ENCODE peak calls at places on chromosomes 11 and 22, in eight cellular contexts. M, E, N, W, T, S, A and Y are unnamed samples.

GRCh38 chr11:105632316-105632715 is 22.4 kb downstream of the GRIA4 start:
- DNase-seq in M (no peak), E (no peak), N (no peak), W (no peak), T (no peak), S (no peak), A (no peak), Y (no peak)

GRCh38 chr11:75465701-75466531 is 32.9 kb upstream of the KLHL35 start:
- DNase-seq in M (no peak), E (peak), N (no peak), W (no peak), T (no peak), S (no peak), A (no peak), Y (no peak)

GRCh38 chr11:116637766-116638165 is 135.0 kb downstream of the BUD13 start:
- DNase-seq in M (no peak), E (no peak), N (no peak), W (no peak), T (no peak), S (peak), A (no peak), Y (no peak)

GRCh38 chr11:34145847-34146381 is 40.5 kb downstream of the NAT10 start:
- DNase-seq in M (no peak), E (no peak), N (no peak), W (no peak), T (no peak), S (no peak), A (peak), Y (no peak)

GRCh38 chr11:79294845-79295520 is 145.8 kb downstream of the TENM4 start:
- DNase-seq in M (no peak), E (no peak), N (no peak), W (no peak), T (no peak), S (no peak), A (no peak), Y (no peak)

GRCh38 chr22:39478461-39478860 is 21.6 kb downstream of the MGAT3 start:
- DNase-seq in M (no peak), E (no peak), N (peak), W (no peak), T (no peak), S (peak), A (no peak), Y (peak)

GRCh38 chr11:111665779-111666178 is 63.5 kb downstream of the SIK2 start:
- DNase-seq in M (no peak), E (peak), N (peak), W (peak), T (no peak), S (no peak), A (no peak), Y (peak)

GRCh38 chr11:28010001-28010400 is 98.0 kb downstream of the KIF18A start:
- DNase-seq in M (no peak), E (no peak), N (no peak), W (no peak), T (no peak), S (no peak), A (no peak), Y (no peak)

GRCh38 chr11:108170191-108170590 is 48.8 kb downstream of the ACAT1 start:
- DNase-seq in M (no peak), E (no peak), N (no peak), W (no peak), T (no peak), S (no peak), A (no peak), Y (no peak)

GRCh38 chr11:132115454-132115853 is 745.0 kb downstream of the NTM start:
- DNase-seq in M (no peak), E (no peak), N (no peak), W (no peak), T (no peak), S (no peak), A (no peak), Y (no peak)

GRCh38 chr11:58573451-58574104 is 2.1 kb downstream of the LPXN start:
- DNase-seq in M (peak), E (peak), N (no peak), W (no peak), T (no peak), S (no peak), A (no peak), Y (peak)

GRCh38 chr11:17547051-17547577 is at the start of gene OTOG:
- DNase-seq in M (no peak), E (no peak), N (peak), W (no peak), T (no peak), S (peak), A (no peak), Y (no peak)

GRCh38 chr11:75793966-75794365 is 21.0 kb upstream of the UVRAG start:
- DNase-seq in M (no peak), E (no peak), N (no peak), W (no peak), T (no peak), S (no peak), A (no peak), Y (no peak)

GRCh38 chr11:576791-577610 is 731 bp downstream of the PHRF1 start:
- DNase-seq in M (no peak), E (peak), N (no peak), W (no peak), T (no peak), S (no peak), A (no peak), Y (no peak)

GRCh38 chr11:575996-576756 is at the start of gene PHRF1:
- DNase-seq in M (peak), E (peak), N (peak), W (peak), T (peak), S (peak), A (peak), Y (peak)

GRCh38 chr11:575324-575995 is 810 bp upstream of the PHRF1 start:
- DNase-seq in M (no peak), E (peak), N (peak), W (peak), T (peak), S (peak), A (no peak), Y (no peak)

GRCh38 chr11:578276-579035 is 2.2 kb downstream of the PHRF1 start:
- DNase-seq in M (no peak), E (no peak), N (no peak), W (no peak), T (no peak), S (no peak), A (no peak), Y (no peak)

DNA sequence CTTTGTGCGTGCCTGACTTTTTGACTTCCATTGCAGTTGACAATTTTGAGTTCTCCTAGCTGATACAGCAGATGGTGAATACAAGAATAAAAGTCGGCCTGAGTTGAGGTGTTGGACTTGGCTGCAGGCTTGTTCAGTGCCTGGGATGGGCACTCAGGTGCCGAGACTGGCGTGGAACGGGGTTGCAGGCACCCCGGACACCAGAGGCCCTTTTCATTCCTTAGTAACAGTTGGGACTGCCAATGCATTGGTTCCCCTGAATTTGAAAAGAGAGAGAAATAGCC is 1.3 kb downstream of the PHRF1 start:
- DNase-seq in M (no peak), E (no peak), N (no peak), W (no peak), T (no peak), S (no peak), A (no peak), Y (no peak)
- TF ChIP-seq MAX in M (no peak), E (no peak), N (no peak), W (no peak), T (no peak), S (no peak), A (no peak), Y (no peak)

DNA sequence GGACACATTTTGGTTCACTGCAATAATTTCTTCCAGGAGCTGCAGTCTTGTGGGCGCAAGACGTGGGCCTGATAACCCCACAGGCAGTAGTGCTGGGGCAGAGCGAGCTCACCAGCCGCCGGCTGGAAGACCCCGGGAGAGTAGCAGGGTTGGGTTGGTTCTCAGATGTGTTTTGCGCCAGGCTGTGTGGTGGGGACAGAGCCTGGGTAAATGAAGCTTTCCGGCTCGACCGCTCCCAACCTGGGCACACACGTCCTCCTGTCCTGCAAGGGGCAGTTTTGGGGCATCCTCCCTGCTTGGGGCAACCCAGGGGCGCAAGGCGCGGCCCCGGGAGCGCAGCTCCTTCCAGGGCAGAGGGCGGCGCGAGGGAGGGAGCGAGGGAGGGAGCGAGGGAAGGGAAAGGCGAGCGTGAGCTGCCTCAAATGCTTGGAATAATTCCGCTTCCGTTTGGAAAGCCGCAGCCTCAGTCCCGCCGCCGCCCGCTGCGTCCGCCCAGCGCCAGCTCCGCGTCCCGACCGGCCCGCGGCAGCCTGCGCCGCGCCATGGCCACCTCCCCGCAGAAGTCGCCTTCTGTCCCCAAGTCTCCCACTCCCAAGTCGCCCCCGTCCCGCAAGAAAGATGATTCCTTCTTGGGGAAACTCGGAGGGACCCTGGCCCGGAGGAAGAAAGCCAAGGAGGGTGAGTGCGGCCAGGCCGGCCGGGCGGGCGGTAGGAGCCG is at the start of gene PARVA:
- DNase-seq in M (peak), E (peak), N (no peak), W (peak), T (peak), S (peak), A (no peak), Y (no peak)
- TF ChIP-seq POLR2A in M (peak), E (peak), N (no peak), W (peak), T (no peak), S (no peak), A (no peak), Y (no peak)

GRCh38 chr22:24977370-24978230 is 25.1 kb downstream of the KIAA1671 start:
- DNase-seq in M (no peak), E (no peak), N (no peak), W (no peak), T (no peak), S (peak), A (no peak), Y (no peak)

GRCh38 chr22:24975125-24975640 is 22.7 kb downstream of the KIAA1671 start:
- DNase-seq in M (no peak), E (no peak), N (no peak), W (no peak), T (no peak), S (no peak), A (no peak), Y (no peak)

GRCh38 chr22:24975813-24976341 is 23.4 kb downstream of the KIAA1671 start:
- DNase-seq in M (no peak), E (no peak), N (no peak), W (no peak), T (no peak), S (no peak), A (no peak), Y (no peak)

GRCh38 chr22:24978308-24978707 is 25.8 kb downstream of the KIAA1671 start:
- DNase-seq in M (no peak), E (no peak), N (no peak), W (no peak), T (no peak), S (no peak), A (no peak), Y (no peak)

GRCh38 chr22:24976442-24977218 is 24.1 kb downstream of the KIAA1671 start:
- DNase-seq in M (no peak), E (no peak), N (no peak), W (no peak), T (no peak), S (no peak), A (no peak), Y (no peak)
- TF ChIP-seq MAX in M (no peak), E (no peak), N (no peak), W (no peak), T (no peak), S (no peak), A (no peak), Y (no peak)

DNA sequence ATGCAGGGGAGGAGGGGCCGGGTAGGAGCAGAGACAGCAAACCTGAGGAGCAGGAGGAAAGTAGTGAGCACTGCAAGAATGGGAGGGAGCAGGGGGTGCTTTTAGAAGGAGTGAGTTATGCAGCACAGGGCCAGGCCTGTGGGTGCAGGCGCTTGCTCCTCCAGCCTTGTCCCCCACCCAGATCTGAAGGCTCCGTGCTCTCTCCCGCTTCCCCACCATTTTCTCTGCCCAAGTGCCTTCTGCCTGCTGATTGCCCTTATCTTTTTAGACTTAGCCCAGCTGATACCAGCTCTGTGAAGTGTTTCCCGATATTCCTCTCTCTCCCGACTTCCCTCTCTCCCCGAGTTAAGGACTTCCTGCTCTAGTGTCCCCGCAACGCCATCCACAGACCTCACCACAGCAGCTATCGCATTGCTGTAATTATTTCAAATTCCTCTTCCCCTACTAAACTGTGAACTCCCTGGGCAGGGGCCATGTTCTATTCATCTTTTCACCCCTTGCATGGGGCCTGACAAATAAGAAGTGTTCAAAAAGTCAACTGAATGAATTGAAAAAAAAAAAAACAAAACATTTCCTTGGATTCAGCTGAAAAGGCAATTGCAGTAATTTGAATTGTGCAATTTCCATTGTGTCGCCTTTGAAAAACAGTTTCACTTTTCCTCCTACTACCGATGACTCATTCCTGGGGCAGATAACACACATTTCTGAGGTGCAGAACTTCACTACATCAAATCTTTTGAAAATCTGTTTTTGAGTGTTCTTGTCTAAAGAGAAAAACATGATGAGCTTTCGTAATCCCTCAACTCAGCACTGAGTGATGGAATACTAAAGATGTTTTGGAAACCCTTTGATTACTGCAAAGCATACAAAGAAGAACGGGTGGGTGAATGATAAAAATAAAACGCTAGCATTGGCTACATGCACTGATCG is 69.7 kb upstream of the BMAL1 start:
- DNase-seq in M (peak), E (peak), N (peak), W (peak), T (no peak), S (peak), A (no peak), Y (peak)
- TF ChIP-seq POLR2A in M (no peak), E (no peak), N (no peak), W (no peak), T (no peak), S (no peak), A (no peak), Y (no peak)

DNA sequence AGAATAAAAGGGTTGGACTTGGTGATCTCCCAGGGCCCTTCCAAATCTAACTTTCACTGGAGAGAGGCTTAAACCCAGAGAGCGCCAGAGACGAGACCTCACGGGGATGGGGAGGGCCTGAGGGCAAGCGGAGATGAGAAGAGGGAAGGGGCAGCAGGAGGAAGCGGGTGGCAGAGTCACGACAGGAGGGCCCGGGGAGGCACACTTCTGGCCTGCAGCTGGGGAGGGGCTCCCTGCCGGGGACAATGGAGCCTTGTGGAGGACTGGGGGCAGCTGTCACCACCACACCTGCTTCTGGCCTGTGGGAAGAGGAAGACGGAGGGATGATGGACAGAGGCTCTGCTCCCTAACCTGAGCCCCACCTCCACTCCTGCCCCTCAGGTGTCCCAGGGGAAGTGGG is 40.2 kb downstream of the PDE2A start:
- DNase-seq in M (no peak), E (no peak), N (no peak), W (no peak), T (no peak), S (no peak), A (no peak), Y (no peak)
- TF ChIP-seq MAX in M (no peak), E (no peak), N (no peak), W (no peak), T (no peak), S (no peak), A (no peak), Y (no peak)

GRCh38 chr22:49936018-49936972 is 17.9 kb downstream of the CRELD2 start:
- DNase-seq in M (peak), E (peak), N (peak), W (peak), T (no peak), S (peak), A (peak), Y (peak)
- TF ChIP-seq POLR2A in M (peak), E (peak), N (no peak), W (no peak), T (no peak), S (no peak), A (peak), Y (no peak)

GRCh38 chr11:5809905-5810792 is 1.4 kb downstream of the OR52N2 start:
- DNase-seq in M (no peak), E (peak), N (peak), W (no peak), T (no peak), S (no peak), A (no peak), Y (no peak)

GRCh38 chr11:5803982-5804381 is 4.7 kb upstream of the OR52N2 start:
- DNase-seq in M (no peak), E (no peak), N (no peak), W (no peak), T (no peak), S (no peak), A (no peak), Y (no peak)

GRCh38 chr11:5807580-5807979 is 1.1 kb upstream of the OR52N2 start:
- DNase-seq in M (no peak), E (no peak), N (no peak), W (peak), T (no peak), S (peak), A (no peak), Y (no peak)

GRCh38 chr11:5809122-5809519 is 397 bp downstream of the OR52N2 start:
- DNase-seq in M (no peak), E (peak), N (no peak), W (no peak), T (no peak), S (peak), A (no peak), Y (peak)

DNA sequence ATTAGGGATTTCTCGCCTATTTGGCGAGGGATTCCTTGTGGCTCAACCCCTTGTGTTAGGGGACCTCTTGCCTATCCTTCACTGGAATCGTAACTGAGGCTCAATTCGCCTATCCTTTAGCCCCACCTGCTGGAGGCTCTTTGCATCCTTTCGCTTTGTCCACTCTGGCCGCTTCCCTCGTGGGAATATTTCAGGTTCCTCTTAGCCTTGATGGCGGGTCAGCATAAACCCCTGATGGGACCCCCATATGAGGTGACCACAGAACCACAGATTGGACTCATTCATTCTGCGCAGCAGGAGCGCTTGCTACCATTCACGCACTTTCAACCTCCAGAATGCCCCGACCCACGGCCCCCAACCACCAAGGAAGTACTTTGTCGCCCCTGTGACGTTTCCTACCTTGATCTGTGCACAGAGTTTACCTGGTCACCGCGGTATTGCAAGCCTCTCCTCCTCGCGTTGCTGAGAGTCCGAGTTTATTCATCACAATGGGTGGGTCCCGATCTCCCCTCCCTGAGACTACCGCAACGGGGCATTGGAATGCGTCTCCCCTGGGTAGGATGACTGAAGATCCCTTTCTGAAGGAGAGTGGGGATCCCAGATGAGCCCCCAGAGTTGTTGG is at the start of gene OR52N2:
- DNase-seq in M (peak), E (peak), N (peak), W (peak), T (peak), S (peak), A (peak), Y (peak)
- TF ChIP-seq MAX in M (no peak), E (no peak), N (no peak), W (no peak), T (no peak), S (no peak), A (no peak), Y (no peak)

DNA sequence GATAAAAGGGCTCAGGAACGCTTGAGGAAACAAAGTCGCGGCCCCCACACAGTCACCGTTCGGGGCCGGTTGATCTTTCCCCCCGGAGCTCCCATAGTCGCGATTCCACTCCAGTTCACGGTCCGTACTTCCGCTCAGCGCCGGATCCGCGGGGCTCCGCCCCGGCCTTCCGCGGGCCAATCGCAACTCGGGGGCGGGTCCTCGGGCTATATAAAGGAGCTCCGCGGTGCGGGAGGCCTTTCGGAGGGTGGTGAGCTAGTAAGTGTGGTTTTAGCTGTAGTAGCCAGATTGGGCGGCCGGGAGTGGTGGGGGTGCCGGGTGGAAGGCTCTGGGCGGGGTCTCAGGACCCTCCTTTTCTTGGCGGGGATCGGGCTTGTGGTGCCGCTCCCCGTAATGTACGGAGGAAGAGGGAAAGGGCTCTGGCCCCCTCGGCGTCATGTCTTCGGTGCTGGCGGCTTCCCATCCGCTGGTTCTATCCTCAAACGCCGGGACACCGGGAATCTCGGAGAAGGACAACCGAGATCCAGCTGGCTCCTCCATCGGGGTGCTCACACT is at the start of the genes C11orf98 and CSKMT:
- DNase-seq in M (peak), E (peak), N (peak), W (peak), T (peak), S (peak), A (no peak), Y (peak)
- TF ChIP-seq POLR2A in M (peak), E (peak), N (peak), W (peak), T (peak), S (peak), A (peak), Y (peak)